ENCODE peak calls at places on chromosomes 3 and 15, in eight cellular contexts. N is breast epithelium, L is stomach, E is psoas muscle, V is heart right ventricle, I is astrocyte, C is A549, O is AG04450. K is an unnamed sample.

GRCh38 chr3:111548756-111549155 is 6.8 kb downstream of the CD96 start:
- DNase-seq in N (no peak), L (no peak), E (no peak), V (no peak), I (no peak), C (no peak), O (no peak), K (no peak)

GRCh38 chr3:133821767-133822638 is 16.4 kb downstream of the SRPRB start:
- DNase-seq in N (no peak), L (peak; percentile 88), E (peak; percentile 78), V (peak; percentile 87), I (peak; percentile 60), C (no peak), O (peak; percentile 33), K (peak; percentile 33)

GRCh38 chr3:38725726-38726410 is 76.4 kb upstream of the SCN5A start:
- DNase-seq in N (no peak), L (no peak), E (no peak), V (peak; percentile 60), I (peak; percentile 33), C (no peak), O (peak; percentile 10), K (no peak)

GRCh38 chr15:74438696-74439316 is 5.0 kb upstream of the SEMA7A start:
- DNase-seq in N (peak; percentile 69), L (peak; percentile 77), E (peak; percentile 66), V (peak; percentile 60), I (peak; percentile 53), C (peak; percentile 67), O (peak; percentile 55), K (peak; percentile 77)

GRCh38 chr15:39397883-39398282 is 183.0 kb upstream of the THBS1 start:
- DNase-seq in N (no peak), L (no peak), E (no peak), V (no peak), I (peak; percentile 45), C (no peak), O (no peak), K (no peak)

GRCh38 chr15:77627581-77627980 is 5.1 kb downstream of the LINGO1 start:
- DNase-seq in N (no peak), L (no peak), E (no peak), V (no peak), I (no peak), C (no peak), O (no peak), K (no peak)

GRCh38 chr3:134449277-134449676 is 36.5 kb downstream of the ANAPC13 start:
- DNase-seq in N (no peak), L (peak; percentile 61), E (no peak), V (no peak), I (no peak), C (no peak), O (no peak), K (peak; percentile 35)

GRCh38 chr15:63038926-63039673 is 3.4 kb upstream of the TPM1 start:
- DNase-seq in N (no peak), L (no peak), E (no peak), V (no peak), I (peak; percentile 87), C (no peak), O (no peak), K (no peak)

GRCh38 chr15:34799149-34799824 is 3.9 kb upstream of the ACTC1 start:
- DNase-seq in N (no peak), L (peak; percentile 55), E (peak; percentile 49), V (peak; percentile 80), I (no peak), C (no peak), O (no peak), K (no peak)

GRCh38 chr15:64247906-64248541 is 85.2 kb upstream of the PPIB start:
- DNase-seq in N (no peak), L (no peak), E (no peak), V (no peak), I (peak; percentile 91), C (peak; percentile 90), O (peak; percentile 60), K (no peak)

GRCh38 chr15:61457050-61457733 is 228.1 kb upstream of the RORA start:
- DNase-seq in N (no peak), L (no peak), E (no peak), V (no peak), I (no peak), C (no peak), O (no peak), K (no peak)

DNA sequence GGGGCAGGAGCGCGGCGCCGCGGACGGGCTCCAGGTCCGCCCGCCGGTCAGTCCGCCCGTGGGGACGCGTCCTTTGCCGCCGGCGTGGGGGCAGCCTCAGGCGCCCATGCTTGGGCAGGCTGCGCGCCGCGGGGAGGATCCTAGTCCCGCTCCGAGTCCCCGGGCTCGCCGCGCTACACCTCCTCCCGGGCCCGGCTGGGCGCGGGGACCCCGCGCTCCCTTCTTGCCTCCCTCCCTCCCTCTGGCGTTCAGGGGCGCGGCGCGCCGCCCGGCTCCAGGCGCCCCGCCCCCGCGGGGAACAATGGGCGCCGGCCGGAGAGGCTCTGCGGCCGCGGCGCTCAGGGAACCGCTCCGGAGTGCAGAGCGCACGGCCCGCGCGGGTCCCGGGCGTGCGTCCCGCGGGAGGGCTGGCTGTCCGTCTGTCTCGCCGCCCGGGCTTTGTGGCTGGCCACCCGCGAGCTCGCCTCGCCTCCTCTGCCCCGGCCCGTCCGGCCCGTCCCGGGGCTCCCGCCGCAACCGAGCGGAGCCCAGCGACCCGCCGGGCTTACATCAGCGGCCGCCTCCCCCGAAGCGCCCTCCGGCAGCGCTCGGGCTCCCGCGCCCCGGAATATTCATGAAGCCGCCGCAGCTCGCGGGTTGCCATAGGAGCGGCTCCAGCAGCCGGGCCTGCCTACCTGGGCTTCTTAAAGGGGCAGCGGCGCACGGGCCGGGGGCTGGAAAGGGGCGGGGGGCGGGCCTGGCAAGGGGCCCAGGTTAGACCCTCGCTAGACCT is at the start of gene HCN4:
- DNase-seq in N (no peak), L (no peak), E (no peak), V (no peak), I (no peak), C (peak; percentile 66), O (no peak), K (peak; percentile 7)
- H3K4me3 ChIP-seq in N (peak within 1 kb of the TSS; percentile 44), L (peak within 1 kb of the TSS; percentile 53), E (peak within 1 kb of the TSS; percentile 59), V (peak within 1 kb of the TSS; percentile 18), I (no peak within 1 kb of the TSS), C (peak within 1 kb of the TSS; percentile 97), O (no peak within 1 kb of the TSS), K (no peak within 1 kb of the TSS)

GRCh38 chr3:23778451-23778850 is 27.3 kb upstream of the UBE2E1 start:
- DNase-seq in N (no peak), L (no peak), E (no peak), V (no peak), I (peak; percentile 11), C (no peak), O (peak; percentile 41), K (no peak)
- TF ChIP-seq CTCF in N (no peak), L (no peak), E (no peak), V (no peak), I (no peak), C (no peak), O (no peak), K (no peak)

DNA sequence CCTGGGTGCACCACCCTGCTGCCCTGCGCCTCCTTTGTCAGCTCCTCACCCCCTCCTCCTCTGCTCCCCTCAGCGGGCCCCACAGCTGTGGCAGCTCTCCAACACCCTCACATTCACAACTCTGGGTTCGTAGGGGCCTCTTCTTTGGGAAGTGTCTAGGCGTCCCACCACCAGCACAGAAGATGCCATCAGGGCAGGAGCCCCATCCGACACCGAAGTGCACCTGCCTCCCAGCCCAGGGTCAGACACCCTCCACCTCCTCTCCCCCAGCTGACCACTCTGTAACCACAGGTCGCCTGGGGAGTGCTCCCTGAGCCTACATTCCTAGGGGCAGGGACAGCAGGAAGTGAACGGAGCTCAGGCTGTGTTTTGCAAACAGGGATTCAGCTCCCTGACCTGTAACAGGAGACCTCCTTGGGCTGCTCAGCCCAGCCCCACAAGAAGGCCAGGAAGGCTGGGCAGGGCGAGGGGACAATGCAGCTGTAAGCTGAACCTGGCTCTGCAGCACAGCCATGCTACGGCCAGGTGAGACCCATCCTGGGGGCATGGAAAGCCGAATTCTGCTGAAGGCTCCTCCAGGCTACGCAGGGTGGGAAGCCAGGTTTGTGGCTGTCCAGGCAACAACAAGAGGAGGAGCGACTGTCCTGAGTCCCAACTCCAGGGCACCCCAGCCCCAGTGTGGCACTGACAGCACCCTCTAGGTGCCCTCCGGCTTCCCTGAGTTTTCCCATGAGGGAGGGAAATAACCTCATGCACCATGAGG is 269.0 kb downstream of the GOLGA6L6 start:
- DNase-seq in N (no peak), L (no peak), E (no peak), V (no peak), I (no peak), C (no peak), O (no peak), K (no peak)
- H3K9me3 ChIP-seq in N (peaks cover 28% of the 10 kb centered on the region), L (peaks cover 39% of the 10 kb centered on the region), E (peaks cover 4% of the 10 kb centered on the region), V (no peaks in the 10 kb centered on the region), I (peaks cover 40% of the 10 kb centered on the region), C (peaks cover 67% of the 10 kb centered on the region), O (peaks cover 90% of the 10 kb centered on the region), K (peaks cover 93% of the 10 kb centered on the region)

DNA sequence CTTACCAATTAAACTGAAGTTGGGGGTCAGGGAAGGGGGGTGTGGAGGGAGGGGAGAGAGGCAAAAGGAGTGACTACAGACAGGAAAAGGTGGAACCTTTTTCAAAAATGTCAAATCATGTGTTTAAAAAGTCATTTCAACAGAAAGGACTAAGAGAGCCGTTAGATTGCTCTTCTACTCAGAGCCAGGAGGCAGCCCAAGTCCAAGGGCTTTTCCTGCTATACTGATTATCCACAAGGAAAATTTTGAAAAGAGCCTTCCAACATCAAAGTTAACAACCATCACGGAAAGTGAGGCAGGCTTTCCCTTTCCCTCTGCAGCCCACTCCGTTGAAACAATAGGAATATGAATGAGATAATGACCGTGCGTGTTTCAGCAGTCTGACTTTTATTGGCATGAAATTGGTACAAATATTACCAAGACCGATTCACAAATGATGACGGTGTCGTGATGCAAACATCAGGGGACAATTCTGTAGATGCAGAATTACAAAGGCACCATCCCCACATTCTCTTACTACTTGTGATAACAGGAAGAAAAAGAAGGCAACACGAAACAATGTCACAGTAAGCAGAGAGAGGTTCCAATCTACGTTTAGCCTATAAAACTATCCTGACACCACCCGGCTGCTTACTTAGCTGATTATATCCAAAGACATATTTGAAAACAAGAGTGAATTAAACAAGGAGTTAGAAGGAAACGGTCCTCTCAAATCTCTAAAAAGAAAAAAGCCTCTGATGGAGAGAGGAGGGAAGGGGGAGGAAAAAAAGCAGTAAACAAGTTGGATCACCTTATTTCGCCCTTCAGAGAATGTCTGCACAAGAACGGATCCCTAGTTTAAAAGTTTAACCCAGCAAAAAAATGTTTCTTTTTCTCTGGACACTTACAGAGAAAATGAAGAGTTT is 453.7 kb downstream of the FOXP1 start:
- DNase-seq in N (no peak), L (no peak), E (no peak), V (no peak), I (peak; percentile 49), C (no peak), O (no peak), K (no peak)
- H3K4me3 ChIP-seq in N (peak overlapping the region; percentile 56), L (peak overlapping the region; percentile 49), E (peak overlapping the region; percentile 63), V (peak overlapping the region; percentile 36), I (peak overlapping the region; percentile 69), C (peak overlapping the region; percentile 51), O (peak overlapping the region; percentile 63), K (peak overlapping the region; percentile 22)

K was measured in mucosa of descending colon.